ENCODE peak calls at places on chromosome 22, in five cellular contexts. F is NCI-H774; C is skeletal muscle cell; X is activated T-helper 1 cell treated with anti-CD3 and anti-CD28 coated beads, Interleukin-2, amount 50 U/mL, for 16 hours; A is M059J. E is an unnamed sample.

GRCh38 chr22:42358643-42359558 is 73.3 kb downstream of the NFAM1 start:
- DNase-seq in F (no peak), X (no peak), C (no peak), A (no peak), E (no peak)

GRCh38 chr22:27495325-27495724 is 306.2 kb downstream of the MN1 start:
- DNase-seq in C (no peak), X (no peak), F (no peak), A (no peak), E (no peak)

GRCh38 chr22:35445933-35446332 is 46.0 kb downstream of the MCM5 start:
- DNase-seq in A (no peak), F (no peak), X (no peak), C (no peak), E (no peak)

GRCh38 chr22:49944399-49944891 is 16.1 kb upstream of the PIM3 start:
- DNase-seq in A (no peak), F (no peak), C (no peak), X (no peak), E (no peak)

GRCh38 chr22:35541254-35541748 is 670 bp downstream of the RASD2 start:
- DNase-seq in X (no peak), C (no peak), F (no peak), A (peak), E (no peak)

GRCh38 chr22:41857160-41857859 is 24.4 kb downstream of the SREBF2 start:
- DNase-seq in C (peak), A (peak), F (no peak), X (peak), E (peak)

GRCh38 chr22:46936378-46936916 is 174.0 kb downstream of the TBC1D22A start:
- DNase-seq in F (no peak), A (peak), X (no peak), C (no peak), E (no peak)

GRCh38 chr22:24433868-24434471 is 6.6 kb downstream of the ADORA2A start:
- DNase-seq in C (no peak), F (no peak), X (no peak), A (peak), E (no peak)

GRCh38 chr22:40597541-40598453 is 38.7 kb downstream of the MRTFA start:
- DNase-seq in F (no peak), X (no peak), C (no peak), A (peak), E (no peak)

GRCh38 chr22:50329236-50329635 is 2.4 kb upstream of the DENND6B start:
- DNase-seq in A (peak), C (no peak), X (no peak), F (no peak), E (no peak)

GRCh38 chr22:48822278-48823233 is 1005.1 kb downstream of the BRD1 start:
- DNase-seq in X (no peak), F (no peak), A (no peak), C (no peak), E (no peak)

GRCh38 chr22:20857838-20858614 is 585 bp downstream of the PI4KA start:
- DNase-seq in C (peak), A (peak), X (peak), F (peak), E (peak)

GRCh38 chr22:37171662-37172061 is 16.4 kb downstream of the C1QTNF6 start:
- DNase-seq in A (no peak), X (no peak), C (no peak), F (no peak), E (no peak)

GRCh38 chr22:44793106-44793505 is 40.7 kb downstream of the ARHGAP8 start:
- DNase-seq in F (no peak), X (no peak), C (no peak), A (no peak), E (no peak)

GRCh38 chr22:30867746-30868662 is 100.6 kb downstream of the MORC2 start:
- DNase-seq in C (no peak), F (no peak), X (no peak), A (no peak), E (no peak)

GRCh38 chr22:23235425-23235824 is 55.1 kb downstream of the BCR start:
- DNase-seq in C (no peak), A (no peak), X (no peak), F (no peak), E (no peak)

GRCh38 chr22:42725606-42726355 is 5.1 kb upstream of the A4GALT start:
- DNase-seq in A (no peak), F (no peak), X (no peak), C (no peak), E (no peak)

GRCh38 chr22:42919199-42919598 is 62.1 kb upstream of the ARFGAP3 start:
- DNase-seq in F (no peak), C (no peak), X (no peak), A (peak), E (no peak)

GRCh38 chr22:29907753-29908515 is 25.0 kb downstream of the MTMR3 start:
- DNase-seq in F (peak), C (peak), X (no peak), A (peak), E (no peak)

GRCh38 chr22:28894320-28894719 is 10.9 kb downstream of the ZNRF3 start:
- DNase-seq in A (no peak), C (no peak), F (no peak), X (no peak), E (no peak)

GRCh38 chr22:35629406-35630234 is 12.5 kb upstream of the MB start:
- DNase-seq in A (peak), X (no peak), C (peak), F (no peak), E (peak)

GRCh38 chr22:38921126-38921525 is 36.3 kb upstream of the APOBEC3A start:
- DNase-seq in F (peak), A (no peak), C (no peak), X (no peak), E (no peak)

GRCh38 chr22:46043816-46044717 is 67.1 kb upstream of the WNT7B start:
- DNase-seq in X (no peak), C (no peak), A (peak), F (no peak), E (no peak)

GRCh38 chr22:27999876-28000275 is 80.8 kb upstream of the PITPNB start:
- DNase-seq in F (no peak), C (no peak), X (no peak), A (no peak), E (no peak)

GRCh38 chr22:32476804-32477203 is 2.2 kb downstream of the FBXO7 start:
- DNase-seq in C (no peak), X (no peak), F (no peak), A (no peak), E (no peak)

GRCh38 chr22:19174106-19175025 is 4.2 kb downstream of the SLC25A1 start:
- DNase-seq in C (peak), X (no peak), F (no peak), A (peak), E (no peak)

GRCh38 chr22:25702571-25703167 is 39.3 kb upstream of the MYO18B start:
- DNase-seq in C (no peak), X (no peak), A (no peak), F (no peak), E (no peak)

GRCh38 chr22:19970479-19971275 is 29.1 kb upstream of the TXNRD2 start:
- DNase-seq in A (peak), F (no peak), X (peak), C (no peak), E (peak)

GRCh38 chr22:46508391-46508999 is 28.9 kb downstream of the CELSR1 start:
- DNase-seq in X (no peak), F (no peak), A (no peak), C (no peak), E (no peak)

GRCh38 chr22:46976130-46976529 is 213.7 kb downstream of the TBC1D22A start:
- DNase-seq in F (no peak), A (no peak), X (no peak), C (no peak), E (no peak)